ENCODE peak calls at places on chromosomes 4 and X, in six cellular contexts. O is OCI-LY7, N is cardiac muscle cell, D is uterus, M is heart right ventricle, F is IMR-90. V is an unnamed sample.

GRCh38 chr4:25856756-25857155 is 6.0 kb downstream of the SEL1L3 start:
- DNase-seq in O (no peak), N (no peak), D (no peak), M (no peak), F (no peak), V (no peak)

GRCh38 chrX:54452920-54453319 is 12.7 kb downstream of the TSR2 start:
- DNase-seq in O (peak; percentile 37), N (peak; percentile 16), D (no peak), M (no peak), F (peak; percentile 8), V (no peak)

GRCh38 chrX:97845451-97845850 is 961.7 kb downstream of the RPA4 start:
- DNase-seq in O (no peak), N (no peak), D (no peak), M (no peak), F (no peak), V (no peak)

GRCh38 chrX:56812515-56813105 is 83.6 kb downstream of the NBDY start:
- DNase-seq in O (peak; percentile 14), N (no peak), D (no peak), M (no peak), F (no peak), V (no peak)

GRCh38 chrX:153640045-153640686 is 6.8 kb upstream of the DUSP9 start:
- DNase-seq in O (no peak), N (no peak), D (no peak), M (no peak), F (no peak), V (no peak)

GRCh38 chr4:124806403-124806802 is 93.9 kb upstream of the ANKRD50 start:
- DNase-seq in O (no peak), N (no peak), D (no peak), M (no peak), F (peak; percentile 63), V (peak; percentile 2)

GRCh38 chrX:28787206-28787605 is 200.0 kb downstream of the IL1RAPL1 start:
- DNase-seq in O (no peak), N (no peak), D (no peak), M (no peak), F (peak; percentile 84), V (peak; percentile 36)

GRCh38 chr4:61397174-61397573 is 197.0 kb downstream of the ADGRL3 start:
- DNase-seq in O (no peak), N (no peak), D (no peak), M (no peak), F (peak; percentile 1), V (no peak)

GRCh38 chr4:145731026-145731425 is 51.1 kb downstream of the C4orf51 start:
- DNase-seq in O (no peak), N (no peak), D (no peak), M (no peak), F (peak; percentile 90), V (no peak)

GRCh38 chr4:105145913-105146285 is 777 bp upstream of the TET2 start:
- DNase-seq in O (no peak), N (peak; percentile 14), D (no peak), M (peak; percentile 27), F (no peak), V (no peak)

GRCh38 chr4:140019619-140020367 is 134.2 kb downstream of the MAML3 start:
- DNase-seq in O (no peak), N (no peak), D (no peak), M (no peak), F (no peak), V (no peak)

GRCh38 chrX:134803551-134804183 is 145.4 kb upstream of the PLAC1 start:
- DNase-seq in O (no peak), N (no peak), D (no peak), M (no peak), F (no peak), V (no peak)

GRCh38 chr4:28351826-28352225 is 1491.2 kb downstream of the STIM2 start:
- DNase-seq in O (no peak), N (no peak), D (no peak), M (no peak), F (no peak), V (no peak)

GRCh38 chr4:45741897-45742296 is 382.0 kb downstream of the GABRG1 start:
- DNase-seq in O (no peak), N (peak; percentile 5), D (no peak), M (no peak), F (no peak), V (no peak)

GRCh38 chr4:1412376-1413220 is 6.4 kb upstream of the NKX1-1 start:
- DNase-seq in O (no peak), N (no peak), D (no peak), M (no peak), F (no peak), V (no peak)

GRCh38 chr4:86670739-86671138 is 76.6 kb downstream of the PTPN13 start:
- DNase-seq in O (no peak), N (no peak), D (no peak), M (no peak), F (peak; percentile 83), V (peak; percentile 72)

GRCh38 chr4:5797866-5798265 is 86.9 kb downstream of the EVC start:
- DNase-seq in O (no peak), N (no peak), D (no peak), M (no peak), F (no peak), V (no peak)

GRCh38 chrX:32408389-32408788 is 803.0 kb downstream of the DMD start:
- DNase-seq in O (peak; percentile 62), N (no peak), D (no peak), M (no peak), F (no peak), V (no peak)

GRCh38 chr4:151169223-151169622 is 69.8 kb downstream of the RPS3A start:
- DNase-seq in O (no peak), N (peak; percentile 18), D (peak; percentile 92), M (peak; percentile 46), F (peak; percentile 99), V (no peak)

GRCh38 chrX:34875204-34875603 is 67.4 kb upstream of the FAM47B start:
- DNase-seq in O (no peak), N (no peak), D (no peak), M (no peak), F (peak; percentile 75), V (no peak)

GRCh38 chr4:7472443-7473013 is 37.8 kb upstream of the PSAPL1 start:
- DNase-seq in O (no peak), N (no peak), D (no peak), M (no peak), F (no peak), V (no peak)
- TF ChIP-seq CTCF in O (no peak), N (no peak), D (no peak), M (no peak), F (no peak), V (no peak)

DNA sequence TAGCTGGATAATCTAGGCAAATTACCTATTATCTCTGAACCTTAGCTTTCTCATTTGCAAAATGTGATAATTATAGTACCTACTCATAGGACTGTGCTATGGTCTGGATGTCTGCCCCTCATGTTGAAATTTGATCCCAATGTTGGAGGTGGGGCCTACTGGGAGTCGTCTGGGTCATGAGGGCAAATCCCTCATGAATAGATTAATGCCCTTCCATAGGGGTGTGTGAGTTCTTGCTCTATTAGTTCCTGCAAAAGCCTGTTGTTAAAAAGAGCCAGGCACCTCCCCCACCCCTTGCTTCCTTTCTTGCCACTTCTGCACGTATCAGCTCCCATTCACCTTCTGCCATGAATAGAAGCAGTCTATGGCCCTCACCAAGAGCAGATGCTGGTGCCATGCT is 73.9 kb downstream of the SERTM2 start:
- DNase-seq in O (no peak), N (peak; percentile 16), D (no peak), M (no peak), F (no peak), V (no peak)
- H3K27ac ChIP-seq in O (no peak overlapping the region), N (no peak overlapping the region), D (no peak overlapping the region), M (no peak overlapping the region), F (no peak overlapping the region), V (no peak overlapping the region)

GRCh38 chrX:52271212-52271611 is 86.5 kb downstream of the MAGED4 start:
- DNase-seq in O (peak; percentile 32), N (peak; percentile 21), D (no peak), M (no peak), F (no peak), V (no peak)
- TF ChIP-seq CTCF in O (peak; percentile 64), N (peak; percentile 31), D (no peak), M (no peak), F (no peak), V (no peak)

GRCh38 chrX:10749113-10749512 is 128.7 kb upstream of the MID1 start:
- DNase-seq in O (no peak), N (no peak), D (no peak), M (no peak), F (peak; percentile 14), V (no peak)
- H3K27ac ChIP-seq in O (no peak overlapping the region), N (no peak overlapping the region), D (no peak overlapping the region), M (no peak overlapping the region), F (no peak overlapping the region), V (no peak overlapping the region)

DNA sequence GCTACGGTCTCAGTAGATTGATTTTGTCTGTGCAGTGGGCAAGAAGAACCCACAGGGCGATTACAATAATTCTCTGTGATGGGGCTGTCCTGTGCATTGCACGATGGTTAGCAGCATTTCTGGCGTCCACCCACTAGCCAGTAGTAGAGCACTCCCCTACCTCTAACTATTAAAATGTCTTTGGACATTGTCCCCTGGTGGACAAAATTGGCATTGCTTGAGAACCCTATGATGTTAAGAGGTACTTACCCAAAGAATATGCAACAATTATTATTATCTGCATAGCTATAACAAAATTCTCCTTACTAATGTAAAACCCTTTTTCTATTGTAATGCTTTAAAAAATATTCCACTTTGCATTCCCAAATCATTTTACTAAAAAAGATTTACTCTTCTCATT is 109.5 kb upstream of the VCX3A start:
- DNase-seq in O (peak; percentile 1), N (no peak), D (no peak), M (no peak), F (no peak), V (no peak)
- TF ChIP-seq CTCF in O (peak; percentile 59), N (no peak), D (no peak), M (peak; percentile 37), F (no peak), V (no peak)

DNA sequence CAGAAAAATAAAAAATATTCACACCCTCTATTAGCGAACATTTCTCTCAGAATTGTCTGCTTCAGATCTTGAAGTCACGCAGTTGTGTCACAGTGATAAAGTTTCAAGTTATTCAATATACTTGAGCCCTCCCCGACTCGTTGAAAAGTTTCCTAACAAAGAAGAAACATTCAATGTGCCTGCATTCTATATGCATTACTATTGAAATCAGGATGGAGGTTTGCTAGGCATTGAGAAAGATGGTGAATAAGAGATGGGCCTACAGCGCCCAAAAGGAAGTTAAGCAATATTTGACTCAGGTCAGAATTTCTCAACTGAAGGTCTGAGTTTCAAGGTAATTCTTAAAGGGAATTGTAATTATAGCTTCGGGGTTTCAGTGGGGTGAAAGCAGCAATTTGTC is 6.1 kb downstream of the TCEANC start:
- DNase-seq in O (peak; percentile 7), N (no peak), D (no peak), M (no peak), F (peak; percentile 76), V (peak; percentile 52)
- H3K27ac ChIP-seq in O (peak overlapping the region; percentile 40), N (no peak overlapping the region), D (peak overlapping the region; percentile 33), M (peak overlapping the region; percentile 60), F (no peak overlapping the region), V (peak overlapping the region; percentile 68)

GRCh38 chr4:128287871-128288688 is 467 bp upstream of the PGRMC2 start:
- DNase-seq in O (peak; percentile 99), N (peak; percentile 99), D (peak; percentile 100), M (peak; percentile 99), F (peak; percentile 99), V (peak; percentile 98)
- TF ChIP-seq CTCF in O (no peak), N (peak; percentile 14), D (peak; percentile 18), M (no peak), F (peak; percentile 28), V (no peak)

GRCh38 chr4:169102011-169102410 is 92.0 kb upstream of the CBR4 start:
- DNase-seq in O (no peak), N (no peak), D (no peak), M (no peak), F (no peak), V (no peak)
- H3K27ac ChIP-seq in O (no peak overlapping the region), N (no peak overlapping the region), D (no peak overlapping the region), M (peak overlapping the region; percentile 22), F (no peak overlapping the region), V (no peak overlapping the region)